ENCODE peak calls at places on chromosome 12, in seven cellular contexts. One of them, this sample, is unnamed.

GRCh38 chr12:53184828-53185227 is 4.1 kb upstream of the CSAD start:
- DNase-seq in astrocyte of the cerebellum: no peak
- DNase-seq in astrocyte of the spinal cord: no peak
- DNase-seq in endothelial cell: no peak
- DNase-seq in GM23338: no peak
- DNase-seq in WTC11: no peak
- DNase-seq in uterus: peak; percentile 13
- DNase-seq in this sample: no peak

GRCh38 chr12:104055686-104056388 is 5.8 kb upstream of the GLT8D2 start:
- DNase-seq in endothelial cell: no peak
- DNase-seq in astrocyte of the cerebellum: no peak
- DNase-seq in uterus: peak; percentile 49
- DNase-seq in astrocyte of the spinal cord: peak; percentile 24
- DNase-seq in GM23338: no peak
- DNase-seq in WTC11: no peak
- DNase-seq in this sample: no peak

GRCh38 chr12:75887979-75888378 is 143.6 kb downstream of the PHLDA1 start:
- DNase-seq in uterus: no peak
- DNase-seq in astrocyte of the spinal cord: no peak
- DNase-seq in WTC11: no peak
- DNase-seq in endothelial cell: no peak
- DNase-seq in GM23338: no peak
- DNase-seq in astrocyte of the cerebellum: no peak
- DNase-seq in this sample: no peak

GRCh38 chr12:49524660-49525324 is 14.0 kb upstream of the KCNH3 start:
- DNase-seq in GM23338: no peak
- DNase-seq in WTC11: no peak
- DNase-seq in endothelial cell: no peak
- DNase-seq in astrocyte of the cerebellum: no peak
- DNase-seq in astrocyte of the spinal cord: no peak
- DNase-seq in uterus: no peak
- DNase-seq in this sample: no peak

GRCh38 chr12:115320967-115321366 is 637.0 kb upstream of the TBX3 start:
- DNase-seq in WTC11: no peak
- DNase-seq in endothelial cell: no peak
- DNase-seq in uterus: peak; percentile 35
- DNase-seq in astrocyte of the cerebellum: no peak
- DNase-seq in astrocyte of the spinal cord: no peak
- DNase-seq in GM23338: no peak
- DNase-seq in this sample: no peak

GRCh38 chr12:104702565-104703139 is 245.9 kb downstream of the CHST11 start:
- DNase-seq in WTC11: no peak
- DNase-seq in endothelial cell: no peak
- DNase-seq in astrocyte of the spinal cord: peak; percentile 18
- DNase-seq in GM23338: no peak
- DNase-seq in astrocyte of the cerebellum: no peak
- DNase-seq in uterus: peak; percentile 83
- DNase-seq in this sample: no peak

GRCh38 chr12:108815369-108815768 is 42.0 kb downstream of the SSH1 start:
- DNase-seq in WTC11: no peak
- DNase-seq in astrocyte of the spinal cord: no peak
- DNase-seq in endothelial cell: no peak
- DNase-seq in astrocyte of the cerebellum: no peak
- DNase-seq in GM23338: no peak
- DNase-seq in uterus: no peak
- DNase-seq in this sample: no peak

GRCh38 chr12:28223853-28224252 is 33.6 kb downstream of the CCDC91 start:
- DNase-seq in uterus: no peak
- DNase-seq in endothelial cell: no peak
- DNase-seq in astrocyte of the cerebellum: no peak
- DNase-seq in astrocyte of the spinal cord: no peak
- DNase-seq in WTC11: no peak
- DNase-seq in GM23338: no peak
- DNase-seq in this sample: no peak

GRCh38 chr12:608921-609320 is 54.3 kb downstream of the NINJ2 start:
- DNase-seq in astrocyte of the cerebellum: no peak
- DNase-seq in astrocyte of the spinal cord: no peak
- DNase-seq in uterus: no peak
- DNase-seq in endothelial cell: no peak
- DNase-seq in GM23338: no peak
- DNase-seq in WTC11: no peak
- DNase-seq in this sample: no peak

GRCh38 chr12:11879306-11879705 is 191.4 kb upstream of the BCL2L14 start:
- DNase-seq in uterus: no peak
- DNase-seq in endothelial cell: no peak
- DNase-seq in GM23338: no peak
- DNase-seq in astrocyte of the spinal cord: peak; percentile 68
- DNase-seq in astrocyte of the cerebellum: no peak
- DNase-seq in WTC11: no peak
- DNase-seq in this sample: no peak

GRCh38 chr12:11880424-11880823 is 190.3 kb upstream of the BCL2L14 start:
- DNase-seq in GM23338: no peak
- DNase-seq in WTC11: no peak
- DNase-seq in endothelial cell: no peak
- DNase-seq in astrocyte of the cerebellum: no peak
- DNase-seq in astrocyte of the spinal cord: no peak
- DNase-seq in uterus: no peak
- DNase-seq in this sample: no peak

GRCh38 chr12:11877102-11877826 is 193.5 kb upstream of the BCL2L14 start:
- DNase-seq in astrocyte of the cerebellum: no peak
- DNase-seq in WTC11: no peak
- DNase-seq in endothelial cell: no peak
- DNase-seq in uterus: no peak
- DNase-seq in GM23338: no peak
- DNase-seq in astrocyte of the spinal cord: no peak
- DNase-seq in this sample: no peak

GRCh38 chr12:11876301-11876700 is 194.4 kb upstream of the BCL2L14 start:
- DNase-seq in astrocyte of the cerebellum: no peak
- DNase-seq in endothelial cell: no peak
- DNase-seq in GM23338: no peak
- DNase-seq in uterus: no peak
- DNase-seq in WTC11: no peak
- DNase-seq in astrocyte of the spinal cord: no peak
- DNase-seq in this sample: no peak

DNA sequence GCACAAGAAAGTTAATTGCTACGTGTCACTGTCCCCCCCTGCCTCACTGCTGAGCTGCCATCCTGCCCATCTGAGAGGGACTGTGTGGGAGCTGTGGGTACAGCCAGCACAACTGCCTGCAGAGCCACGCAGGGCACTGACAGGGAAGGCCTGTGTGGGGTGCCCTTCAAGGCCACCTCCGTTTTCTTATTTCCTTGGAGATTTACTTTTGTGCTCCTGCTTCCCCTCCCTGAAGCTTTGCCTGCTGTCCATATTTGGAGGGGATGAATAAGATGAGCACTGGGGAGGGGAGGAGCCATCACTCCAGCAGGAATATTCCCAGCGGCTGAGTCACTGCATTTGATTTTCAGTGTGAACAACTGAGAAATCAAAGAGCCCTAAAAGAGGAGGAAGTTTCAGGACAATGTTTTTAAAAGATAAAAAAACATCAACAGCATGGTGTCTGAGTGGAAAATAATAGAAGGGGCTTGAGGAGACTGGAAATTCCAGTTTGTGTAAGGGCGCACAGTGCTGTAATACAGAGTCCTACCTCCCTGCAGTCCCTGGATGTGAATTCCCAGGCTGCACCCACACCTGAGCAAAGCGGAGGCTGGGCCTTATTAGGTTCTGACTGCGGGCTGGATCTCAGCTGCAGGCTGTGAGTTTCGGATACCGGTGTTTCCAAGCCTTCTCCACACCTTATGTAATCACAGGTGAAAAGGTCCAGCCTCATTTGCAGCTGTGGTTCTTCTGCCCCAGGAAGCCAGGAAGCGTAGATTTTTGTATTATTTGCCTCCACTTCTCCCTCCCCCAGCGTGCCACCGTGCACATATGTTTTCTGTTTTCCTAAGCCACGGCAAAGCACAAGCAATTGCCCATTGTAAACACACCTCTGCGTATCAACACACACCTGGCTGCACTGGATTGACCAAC is 192.6 kb upstream of the BCL2L14 start:
- DNase-seq in endothelial cell: no peak
- DNase-seq in WTC11: no peak
- DNase-seq in astrocyte of the spinal cord: peak; percentile 83
- DNase-seq in uterus: peak; percentile 39
- DNase-seq in GM23338: peak; percentile 32
- DNase-seq in astrocyte of the cerebellum: no peak
- DNase-seq in this sample: no peak
- TF ChIP-seq CTCF in endothelial cell: no peak
- TF ChIP-seq CTCF in WTC11: no peak
- TF ChIP-seq CTCF in astrocyte of the spinal cord: no peak
- TF ChIP-seq CTCF in uterus: no peak
- TF ChIP-seq CTCF in GM23338: no peak
- TF ChIP-seq CTCF in astrocyte of the cerebellum: no peak
- TF ChIP-seq CTCF in this sample: no peak

GRCh38 chr12:69544087-69544486 is 41.2 kb upstream of the CCT2 start:
- DNase-seq in GM23338: no peak
- DNase-seq in astrocyte of the cerebellum: no peak
- DNase-seq in astrocyte of the spinal cord: no peak
- DNase-seq in uterus: no peak
- DNase-seq in WTC11: no peak
- DNase-seq in endothelial cell: no peak
- DNase-seq in this sample: no peak

GRCh38 chr12:69545081-69545480 is 40.2 kb upstream of the CCT2 start:
- DNase-seq in uterus: no peak
- DNase-seq in endothelial cell: no peak
- DNase-seq in astrocyte of the spinal cord: no peak
- DNase-seq in GM23338: no peak
- DNase-seq in WTC11: no peak
- DNase-seq in astrocyte of the cerebellum: no peak
- DNase-seq in this sample: no peak

DNA sequence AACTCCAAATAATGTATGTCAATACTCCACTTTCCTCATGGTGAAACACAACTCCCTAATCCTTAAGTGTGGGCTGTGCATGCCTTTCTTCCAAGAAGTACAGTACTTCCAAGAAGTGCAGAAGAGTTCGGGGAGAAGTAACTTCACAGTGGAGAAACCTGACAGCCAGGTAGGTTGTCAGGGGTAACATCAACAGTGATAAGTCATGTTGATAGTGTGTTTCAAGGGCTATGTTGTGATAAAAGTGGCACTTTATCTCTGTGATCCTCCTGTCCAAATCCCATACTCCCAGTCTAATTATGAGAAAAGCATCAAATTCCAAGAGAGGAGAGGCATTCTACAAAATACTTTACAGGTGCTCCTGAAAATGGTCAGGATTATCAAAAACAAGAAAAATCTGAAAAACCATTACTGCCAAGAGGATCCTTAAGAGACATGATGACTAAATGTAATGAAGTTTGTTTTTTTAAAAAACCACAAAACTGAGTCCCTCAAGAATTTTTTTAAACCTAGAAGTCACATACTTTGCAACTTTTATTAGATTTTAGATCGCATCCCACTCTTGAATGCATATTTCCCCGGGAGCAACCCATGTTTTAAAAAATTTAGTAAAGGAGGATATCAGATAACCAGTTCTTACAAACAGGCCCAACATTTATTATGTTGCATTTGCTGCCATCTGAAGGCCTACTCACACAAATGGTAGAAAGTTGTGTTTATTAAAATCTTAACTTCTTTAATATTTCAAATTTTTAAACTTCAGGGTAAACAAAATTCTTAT is 44.5 kb upstream of the CCT2 start:
- DNase-seq in GM23338: no peak
- DNase-seq in uterus: no peak
- DNase-seq in astrocyte of the spinal cord: peak; percentile 73
- DNase-seq in WTC11: no peak
- DNase-seq in astrocyte of the cerebellum: no peak
- DNase-seq in endothelial cell: no peak
- DNase-seq in this sample: no peak
- TF ChIP-seq CTCF in GM23338: no peak
- TF ChIP-seq CTCF in uterus: no peak
- TF ChIP-seq CTCF in astrocyte of the spinal cord: no peak
- TF ChIP-seq CTCF in WTC11: no peak
- TF ChIP-seq CTCF in astrocyte of the cerebellum: no peak
- TF ChIP-seq CTCF in endothelial cell: no peak
- TF ChIP-seq CTCF in this sample: no peak

GRCh38 chr12:6703631-6704030 is 3.0 kb upstream of the PIANP start:
- DNase-seq in astrocyte of the spinal cord: no peak
- DNase-seq in WTC11: peak; percentile 54
- DNase-seq in endothelial cell: no peak
- DNase-seq in uterus: no peak
- DNase-seq in GM23338: peak; percentile 69
- DNase-seq in astrocyte of the cerebellum: no peak
- DNase-seq in this sample: no peak
- TF ChIP-seq CTCF in astrocyte of the spinal cord: no peak
- TF ChIP-seq CTCF in WTC11: no peak
- TF ChIP-seq CTCF in endothelial cell: no peak
- TF ChIP-seq CTCF in uterus: no peak
- TF ChIP-seq CTCF in GM23338: peak; percentile 16
- TF ChIP-seq CTCF in astrocyte of the cerebellum: no peak
- TF ChIP-seq CTCF in this sample: no peak

GRCh38 chr12:120235369-120236123 is 30.0 kb downstream of the PXN start:
- DNase-seq in WTC11: peak; percentile 29
- DNase-seq in uterus: no peak
- DNase-seq in endothelial cell: no peak
- DNase-seq in astrocyte of the cerebellum: no peak
- DNase-seq in GM23338: peak; percentile 77
- DNase-seq in astrocyte of the spinal cord: no peak
- DNase-seq in this sample: no peak
- TF ChIP-seq CTCF in WTC11: no peak
- TF ChIP-seq CTCF in uterus: no peak
- TF ChIP-seq CTCF in endothelial cell: peak; percentile 25
- TF ChIP-seq CTCF in astrocyte of the cerebellum: peak; percentile 60
- TF ChIP-seq CTCF in GM23338: peak; percentile 53
- TF ChIP-seq CTCF in astrocyte of the spinal cord: peak; percentile 54
- TF ChIP-seq CTCF in this sample: peak; percentile 1

DNA sequence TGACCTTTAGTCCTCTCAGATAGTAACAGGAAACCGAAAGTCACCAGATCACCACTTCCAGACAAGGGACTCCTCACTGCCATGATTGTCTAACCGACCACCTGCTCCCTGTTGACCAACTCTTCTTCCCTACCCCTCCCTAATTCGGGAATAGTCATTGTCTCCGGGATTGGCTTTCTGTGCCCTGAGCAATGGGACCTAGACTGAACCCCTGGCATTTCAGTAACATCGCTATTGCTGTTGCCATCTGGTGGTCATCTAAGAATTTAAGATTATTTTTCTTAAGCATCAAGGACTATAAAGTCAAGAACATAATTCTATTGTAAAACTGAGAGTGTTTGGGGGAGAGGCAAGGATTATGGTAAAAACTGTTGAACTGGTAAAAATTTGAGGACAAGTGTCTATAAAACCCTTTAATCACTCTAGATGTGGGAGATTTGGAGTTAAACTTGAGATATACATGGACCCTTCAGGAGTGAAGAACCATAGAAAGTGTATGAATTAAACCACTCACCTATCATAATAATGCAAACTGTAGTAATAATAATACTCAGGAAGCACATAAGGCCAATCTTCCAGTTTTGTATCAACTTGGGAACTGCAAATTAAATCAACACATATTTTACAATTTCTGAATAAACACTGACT is 6.3 kb downstream of the CLEC2A start:
- DNase-seq in uterus: no peak
- DNase-seq in astrocyte of the cerebellum: peak; percentile 16
- DNase-seq in GM23338: peak; percentile 86
- DNase-seq in WTC11: peak; percentile 25
- DNase-seq in endothelial cell: peak; percentile 7
- DNase-seq in astrocyte of the spinal cord: peak; percentile 49
- DNase-seq in this sample: no peak
- TF ChIP-seq CTCF in uterus: peak; percentile 51
- TF ChIP-seq CTCF in astrocyte of the cerebellum: peak; percentile 50
- TF ChIP-seq CTCF in GM23338: peak; percentile 68
- TF ChIP-seq CTCF in WTC11: no peak
- TF ChIP-seq CTCF in endothelial cell: peak; percentile 57
- TF ChIP-seq CTCF in astrocyte of the spinal cord: peak; percentile 50
- TF ChIP-seq CTCF in this sample: peak; percentile 36

GRCh38 chr12:63353559-63353958 is 202.6 kb upstream of the AVPR1A start:
- DNase-seq in WTC11: no peak
- DNase-seq in GM23338: no peak
- DNase-seq in endothelial cell: no peak
- DNase-seq in astrocyte of the spinal cord: peak; percentile 26
- DNase-seq in uterus: no peak
- DNase-seq in astrocyte of the cerebellum: no peak
- DNase-seq in this sample: no peak
- TF ChIP-seq CTCF in WTC11: no peak
- TF ChIP-seq CTCF in GM23338: no peak
- TF ChIP-seq CTCF in endothelial cell: peak; percentile 28
- TF ChIP-seq CTCF in astrocyte of the spinal cord: peak; percentile 13
- TF ChIP-seq CTCF in uterus: no peak
- TF ChIP-seq CTCF in astrocyte of the cerebellum: no peak
- TF ChIP-seq CTCF in this sample: no peak

This sample was measured in GM13977.